ENCODE peak calls at places on chromosome 3, in five cellular contexts. One of them, this sample, is unnamed.

GRCh38 chr3:54356299-54357037 is 234.1 kb downstream of the CACNA2D3 start:
- DNase-seq in activated T-helper 1 cell treated with anti-CD3 and anti-CD28 coated beads, Interleukin-2, amount 50 U/mL, for 16 hours: no peak
- DNase-seq in A549: no peak
- DNase-seq in NCI-H2171 treated with DMSO at 0.1 percent for 48 hours: no peak
- DNase-seq in A172: peak
- DNase-seq in this sample: no peak

GRCh38 chr3:151900460-151900859 is 27.0 kb downstream of the SUCNR1 start:
- DNase-seq in activated T-helper 1 cell treated with anti-CD3 and anti-CD28 coated beads, Interleukin-2, amount 50 U/mL, for 16 hours: no peak
- DNase-seq in A549: no peak
- DNase-seq in NCI-H2171 treated with DMSO at 0.1 percent for 48 hours: no peak
- DNase-seq in A172: no peak
- DNase-seq in this sample: no peak

GRCh38 chr3:32203854-32204253 is 34.6 kb upstream of the CMTM8 start:
- DNase-seq in activated T-helper 1 cell treated with anti-CD3 and anti-CD28 coated beads, Interleukin-2, amount 50 U/mL, for 16 hours: no peak
- DNase-seq in A549: no peak
- DNase-seq in NCI-H2171 treated with DMSO at 0.1 percent for 48 hours: no peak
- DNase-seq in A172: peak
- DNase-seq in this sample: no peak

GRCh38 chr3:27138562-27138961 is 230.6 kb downstream of the NEK10 start:
- DNase-seq in activated T-helper 1 cell treated with anti-CD3 and anti-CD28 coated beads, Interleukin-2, amount 50 U/mL, for 16 hours: no peak
- DNase-seq in A549: no peak
- DNase-seq in NCI-H2171 treated with DMSO at 0.1 percent for 48 hours: no peak
- DNase-seq in A172: no peak
- DNase-seq in this sample: no peak

GRCh38 chr3:29185706-29186105 is 95.2 kb upstream of the RBMS3 start:
- DNase-seq in activated T-helper 1 cell treated with anti-CD3 and anti-CD28 coated beads, Interleukin-2, amount 50 U/mL, for 16 hours: no peak
- DNase-seq in A549: no peak
- DNase-seq in NCI-H2171 treated with DMSO at 0.1 percent for 48 hours: no peak
- DNase-seq in A172: peak
- DNase-seq in this sample: no peak

GRCh38 chr3:130760922-130761321 is 14.3 kb upstream of the PIK3R4 start:
- DNase-seq in activated T-helper 1 cell treated with anti-CD3 and anti-CD28 coated beads, Interleukin-2, amount 50 U/mL, for 16 hours: no peak
- DNase-seq in A549: peak
- DNase-seq in NCI-H2171 treated with DMSO at 0.1 percent for 48 hours: no peak
- DNase-seq in A172: peak
- DNase-seq in this sample: no peak

GRCh38 chr3:128270559-128271492 is 117.5 kb downstream of the EEFSEC start:
- DNase-seq in activated T-helper 1 cell treated with anti-CD3 and anti-CD28 coated beads, Interleukin-2, amount 50 U/mL, for 16 hours: no peak
- DNase-seq in A549: no peak
- DNase-seq in NCI-H2171 treated with DMSO at 0.1 percent for 48 hours: peak
- DNase-seq in A172: no peak
- DNase-seq in this sample: no peak

GRCh38 chr3:101072299-101072698 is 79.1 kb upstream of the ABI3BP start:
- DNase-seq in activated T-helper 1 cell treated with anti-CD3 and anti-CD28 coated beads, Interleukin-2, amount 50 U/mL, for 16 hours: no peak
- DNase-seq in A549: peak
- DNase-seq in NCI-H2171 treated with DMSO at 0.1 percent for 48 hours: no peak
- DNase-seq in A172: peak
- DNase-seq in this sample: no peak

GRCh38 chr3:30628931-30629590 is 22.7 kb downstream of the TGFBR2 start:
- DNase-seq in activated T-helper 1 cell treated with anti-CD3 and anti-CD28 coated beads, Interleukin-2, amount 50 U/mL, for 16 hours: no peak
- DNase-seq in A549: peak
- DNase-seq in NCI-H2171 treated with DMSO at 0.1 percent for 48 hours: no peak
- DNase-seq in A172: no peak
- DNase-seq in this sample: no peak

GRCh38 chr3:24202071-24202470 is 257.0 kb downstream of the NR1D2 start:
- DNase-seq in activated T-helper 1 cell treated with anti-CD3 and anti-CD28 coated beads, Interleukin-2, amount 50 U/mL, for 16 hours: no peak
- DNase-seq in A549: no peak
- DNase-seq in NCI-H2171 treated with DMSO at 0.1 percent for 48 hours: no peak
- DNase-seq in A172: no peak
- DNase-seq in this sample: no peak

GRCh38 chr3:129654126-129654525 is 47.6 kb upstream of the PLXND1 start:
- DNase-seq in activated T-helper 1 cell treated with anti-CD3 and anti-CD28 coated beads, Interleukin-2, amount 50 U/mL, for 16 hours: no peak
- DNase-seq in A549: no peak
- DNase-seq in NCI-H2171 treated with DMSO at 0.1 percent for 48 hours: no peak
- DNase-seq in A172: no peak
- DNase-seq in this sample: no peak

GRCh38 chr3:101143002-101143401 is 149.8 kb upstream of the ABI3BP start:
- DNase-seq in activated T-helper 1 cell treated with anti-CD3 and anti-CD28 coated beads, Interleukin-2, amount 50 U/mL, for 16 hours: no peak
- DNase-seq in A549: no peak
- DNase-seq in NCI-H2171 treated with DMSO at 0.1 percent for 48 hours: no peak
- DNase-seq in A172: no peak
- DNase-seq in this sample: no peak

GRCh38 chr3:76570436-76571057 is 469.4 kb upstream of the ROBO2 start:
- DNase-seq in activated T-helper 1 cell treated with anti-CD3 and anti-CD28 coated beads, Interleukin-2, amount 50 U/mL, for 16 hours: no peak
- DNase-seq in A549: peak
- DNase-seq in NCI-H2171 treated with DMSO at 0.1 percent for 48 hours: peak
- DNase-seq in A172: no peak
- DNase-seq in this sample: peak

GRCh38 chr3:8413337-8413926 is 88.2 kb upstream of the LMCD1 start:
- DNase-seq in activated T-helper 1 cell treated with anti-CD3 and anti-CD28 coated beads, Interleukin-2, amount 50 U/mL, for 16 hours: no peak
- DNase-seq in A549: no peak
- DNase-seq in NCI-H2171 treated with DMSO at 0.1 percent for 48 hours: no peak
- DNase-seq in A172: no peak
- DNase-seq in this sample: no peak

GRCh38 chr3:159263750-159264561 is 462.1 kb downstream of the MFSD1 start:
- DNase-seq in activated T-helper 1 cell treated with anti-CD3 and anti-CD28 coated beads, Interleukin-2, amount 50 U/mL, for 16 hours: no peak
- DNase-seq in A549: peak
- DNase-seq in NCI-H2171 treated with DMSO at 0.1 percent for 48 hours: peak
- DNase-seq in A172: peak
- DNase-seq in this sample: peak

GRCh38 chr3:100779475-100779874 is 70.2 kb downstream of the TFG start:
- DNase-seq in activated T-helper 1 cell treated with anti-CD3 and anti-CD28 coated beads, Interleukin-2, amount 50 U/mL, for 16 hours: no peak
- DNase-seq in A549: no peak
- DNase-seq in NCI-H2171 treated with DMSO at 0.1 percent for 48 hours: no peak
- DNase-seq in A172: no peak
- DNase-seq in this sample: no peak

GRCh38 chr3:170044795-170045244 is 7.0 kb downstream of the GPR160 start:
- DNase-seq in activated T-helper 1 cell treated with anti-CD3 and anti-CD28 coated beads, Interleukin-2, amount 50 U/mL, for 16 hours: no peak
- DNase-seq in A549: no peak
- DNase-seq in NCI-H2171 treated with DMSO at 0.1 percent for 48 hours: no peak
- DNase-seq in A172: no peak
- DNase-seq in this sample: no peak

GRCh38 chr3:37862712-37863551 is 1.3 kb downstream of the CTDSPL start:
- DNase-seq in activated T-helper 1 cell treated with anti-CD3 and anti-CD28 coated beads, Interleukin-2, amount 50 U/mL, for 16 hours: no peak
- DNase-seq in A549: peak
- DNase-seq in NCI-H2171 treated with DMSO at 0.1 percent for 48 hours: peak
- DNase-seq in A172: no peak
- DNase-seq in this sample: peak

GRCh38 chr3:116001063-116001765 is 377.9 kb downstream of the GAP43 start:
- DNase-seq in activated T-helper 1 cell treated with anti-CD3 and anti-CD28 coated beads, Interleukin-2, amount 50 U/mL, for 16 hours: no peak
- DNase-seq in A549: no peak
- DNase-seq in NCI-H2171 treated with DMSO at 0.1 percent for 48 hours: no peak
- DNase-seq in A172: peak
- DNase-seq in this sample: no peak

GRCh38 chr3:112794622-112795172 is 52.0 kb downstream of the CD200R1L start:
- DNase-seq in activated T-helper 1 cell treated with anti-CD3 and anti-CD28 coated beads, Interleukin-2, amount 50 U/mL, for 16 hours: no peak
- DNase-seq in A549: no peak
- DNase-seq in NCI-H2171 treated with DMSO at 0.1 percent for 48 hours: no peak
- DNase-seq in A172: no peak
- DNase-seq in this sample: no peak

GRCh38 chr3:180570238-180570637 is 31.7 kb upstream of the TTC14 start:
- DNase-seq in activated T-helper 1 cell treated with anti-CD3 and anti-CD28 coated beads, Interleukin-2, amount 50 U/mL, for 16 hours: no peak
- DNase-seq in A549: no peak
- DNase-seq in NCI-H2171 treated with DMSO at 0.1 percent for 48 hours: no peak
- DNase-seq in A172: no peak
- DNase-seq in this sample: no peak

GRCh38 chr3:17738921-17739320 is 3.5 kb downstream of the TBC1D5 start:
- DNase-seq in activated T-helper 1 cell treated with anti-CD3 and anti-CD28 coated beads, Interleukin-2, amount 50 U/mL, for 16 hours: no peak
- DNase-seq in A549: peak
- DNase-seq in NCI-H2171 treated with DMSO at 0.1 percent for 48 hours: no peak
- DNase-seq in A172: no peak
- DNase-seq in this sample: no peak

GRCh38 chr3:105385868-105386508 is 19.3 kb downstream of the ALCAM start:
- DNase-seq in activated T-helper 1 cell treated with anti-CD3 and anti-CD28 coated beads, Interleukin-2, amount 50 U/mL, for 16 hours: no peak
- DNase-seq in A549: no peak
- DNase-seq in NCI-H2171 treated with DMSO at 0.1 percent for 48 hours: no peak
- DNase-seq in A172: no peak
- DNase-seq in this sample: no peak

GRCh38 chr3:142999881-143000280 is 1.5 kb upstream of the U2SURP start:
- DNase-seq in activated T-helper 1 cell treated with anti-CD3 and anti-CD28 coated beads, Interleukin-2, amount 50 U/mL, for 16 hours: no peak
- DNase-seq in A549: no peak
- DNase-seq in NCI-H2171 treated with DMSO at 0.1 percent for 48 hours: no peak
- DNase-seq in A172: no peak
- DNase-seq in this sample: peak

GRCh38 chr3:183313331-183313730 is 60.3 kb downstream of the B3GNT5 start:
- DNase-seq in activated T-helper 1 cell treated with anti-CD3 and anti-CD28 coated beads, Interleukin-2, amount 50 U/mL, for 16 hours: no peak
- DNase-seq in A549: no peak
- DNase-seq in NCI-H2171 treated with DMSO at 0.1 percent for 48 hours: no peak
- DNase-seq in A172: no peak
- DNase-seq in this sample: no peak

GRCh38 chr3:191568206-191568605 is 107.2 kb downstream of the PYDC2 start:
- DNase-seq in activated T-helper 1 cell treated with anti-CD3 and anti-CD28 coated beads, Interleukin-2, amount 50 U/mL, for 16 hours: no peak
- DNase-seq in A549: no peak
- DNase-seq in NCI-H2171 treated with DMSO at 0.1 percent for 48 hours: peak
- DNase-seq in A172: peak
- DNase-seq in this sample: no peak

GRCh38 chr3:179731544-179731943 is 78.7 kb downstream of the USP13 start:
- DNase-seq in activated T-helper 1 cell treated with anti-CD3 and anti-CD28 coated beads, Interleukin-2, amount 50 U/mL, for 16 hours: no peak
- DNase-seq in A549: no peak
- DNase-seq in NCI-H2171 treated with DMSO at 0.1 percent for 48 hours: no peak
- DNase-seq in A172: no peak
- DNase-seq in this sample: no peak

GRCh38 chr3:157128771-157129671 is 30.9 kb downstream of the CCNL1 start:
- DNase-seq in activated T-helper 1 cell treated with anti-CD3 and anti-CD28 coated beads, Interleukin-2, amount 50 U/mL, for 16 hours: no peak
- DNase-seq in A549: peak
- DNase-seq in NCI-H2171 treated with DMSO at 0.1 percent for 48 hours: no peak
- DNase-seq in A172: peak
- DNase-seq in this sample: no peak

This sample was measured in NCI-H82.